ENCODE peak calls at places on chromosomes 11 and 22, in ten cellular contexts. A is pancreas, S is tibial artery, U is cardiac muscle cell, Y is left lung, X is thoracic aorta, O is colonic mucosa, C is psoas muscle, E is GM06990, Z is BJ. V is an unnamed sample. For H3K36me3, the result is how much of the 10 kb centered on the place peaks cover.

GRCh38 chr11:68002943-68003845 is 703 bp downstream of the UNC93B1 start:
- DNase-seq in A (peak), S (no peak), U (no peak), Y (peak), X (no peak), O (peak), C (peak), E (peak), Z (no peak), V (peak)

GRCh38 chr11:121449123-121449522 is 3.0 kb upstream of the SORL1 start:
- DNase-seq in A (no peak), S (no peak), U (no peak), Y (no peak), X (no peak), O (no peak), C (no peak), E (no peak), Z (no peak), V (no peak)

GRCh38 chr11:88183233-88183632 is 8.0 kb upstream of the RAB38 start:
- DNase-seq in A (no peak), S (no peak), U (no peak), Y (no peak), X (no peak), O (no peak), C (no peak), E (no peak), Z (no peak), V (no peak)

GRCh38 chr11:128180446-128181089 is 406.8 kb downstream of the ETS1 start:
- DNase-seq in A (no peak), S (no peak), U (peak), Y (no peak), X (no peak), O (no peak), C (no peak), E (no peak), Z (peak), V (no peak)

GRCh38 chr11:94740083-94740974 is 27.8 kb upstream of the AMOTL1 start:
- DNase-seq in A (peak), S (peak), U (peak), Y (peak), X (peak), O (peak), C (peak), E (no peak), Z (no peak), V (no peak)

GRCh38 chr11:46504817-46505613 is 88.8 kb downstream of the AMBRA1 start:
- DNase-seq in A (no peak), S (no peak), U (no peak), Y (no peak), X (no peak), O (no peak), C (no peak), E (peak), Z (no peak), V (no peak)

GRCh38 chr11:108929241-108929640 is 264.4 kb downstream of the DDX10 start:
- DNase-seq in A (no peak), S (no peak), U (peak), Y (no peak), X (no peak), O (no peak), C (no peak), E (no peak), Z (peak), V (no peak)

GRCh38 chr11:100240051-100240450 is 447.0 kb upstream of the ARHGAP42 start:
- DNase-seq in A (no peak), S (no peak), U (no peak), Y (no peak), X (no peak), O (no peak), C (no peak), E (no peak), Z (no peak), V (no peak)

GRCh38 chr22:17729561-17729960 is 44.7 kb downstream of the BID start:
- DNase-seq in A (no peak), S (no peak), U (no peak), Y (no peak), X (no peak), O (no peak), C (no peak), E (no peak), Z (no peak), V (no peak)

GRCh38 chr11:86644291-86644690 is 28.1 kb downstream of the ME3 start:
- DNase-seq in A (no peak), S (no peak), U (peak), Y (no peak), X (no peak), O (no peak), C (no peak), E (no peak), Z (peak), V (no peak)

GRCh38 chr11:118430956-118431355 is 5.3 kb upstream of the KMT2A start:
- DNase-seq in A (no peak), S (no peak), U (no peak), Y (no peak), X (no peak), O (no peak), C (no peak), E (no peak), Z (no peak), V (peak)

GRCh38 chr11:128865490-128865889 is 1.6 kb downstream of the KCNJ1 start:
- DNase-seq in A (no peak), S (no peak), U (no peak), Y (no peak), X (no peak), O (no peak), C (no peak), E (no peak), Z (no peak), V (no peak)

GRCh38 chr11:128603752-128604472 is 16.6 kb upstream of the ETS1 start:
- DNase-seq in A (no peak), S (no peak), U (peak), Y (no peak), X (no peak), O (no peak), C (no peak), E (no peak), Z (no peak), V (no peak)

GRCh38 chr22:38841635-38842034 is 2.2 kb downstream of the NPTXR start:
- DNase-seq in A (no peak), S (no peak), U (no peak), Y (no peak), X (no peak), O (no peak), C (no peak), E (no peak), Z (no peak), V (no peak)

GRCh38 chr11:97962758-97963157 is 1058.0 kb upstream of the CNTN5 start:
- DNase-seq in A (no peak), S (no peak), U (no peak), Y (no peak), X (no peak), O (no peak), C (no peak), E (no peak), Z (no peak), V (no peak)

GRCh38 chr11:87454246-87454645 is 416.5 kb downstream of the TMEM135 start:
- DNase-seq in A (no peak), S (no peak), U (no peak), Y (no peak), X (no peak), O (no peak), C (no peak), E (peak), Z (no peak), V (no peak)

GRCh38 chr11:7348432-7349298 is 97.0 kb downstream of the SYT9 start:
- DNase-seq in A (no peak), S (no peak), U (peak), Y (no peak), X (no peak), O (no peak), C (no peak), E (no peak), Z (peak), V (no peak)

GRCh38 chr11:83865636-83866461 is 579.7 kb upstream of the CCDC90B start:
- DNase-seq in A (no peak), S (no peak), U (peak), Y (no peak), X (no peak), O (no peak), C (no peak), E (no peak), Z (no peak), V (no peak)

DNA sequence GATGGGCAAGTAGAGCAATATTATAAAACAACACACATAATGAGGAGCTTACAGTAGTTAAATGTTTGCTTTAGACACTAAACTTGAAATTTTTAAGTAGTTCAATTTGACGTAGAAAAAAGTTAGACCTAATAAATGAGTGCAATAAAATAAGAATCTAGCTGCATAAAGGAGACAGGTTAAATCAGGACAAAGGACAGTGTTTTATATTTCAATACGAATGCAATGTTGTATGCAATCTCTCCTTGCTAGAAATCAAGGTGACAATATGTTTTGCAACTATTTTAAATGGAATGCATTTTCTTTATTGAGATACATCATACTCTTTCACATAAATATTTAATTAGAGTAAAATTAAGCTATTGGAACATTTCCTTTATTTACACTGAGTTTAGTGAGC is 267.9 kb downstream of the CASP12 start:
- DNase-seq in A (no peak), S (no peak), U (no peak), Y (no peak), X (no peak), O (no peak), C (no peak), E (no peak), Z (no peak), V (no peak)
- TF ChIP-seq CTCF in A (no peak), S (no peak), U (no peak), Y (no peak), X (no peak), O (no peak), C (no peak), E (no peak), Z (no peak), V (no peak)

GRCh38 chr22:41561335-41561734 is 525 bp downstream of the CSDC2 start:
- DNase-seq in A (no peak), S (no peak), U (no peak), Y (no peak), X (no peak), O (no peak), C (no peak), E (no peak), Z (no peak), V (no peak)

GRCh38 chr22:41563051-41563711 is 2.4 kb downstream of the CSDC2 start:
- DNase-seq in A (no peak), S (peak), U (peak), Y (no peak), X (no peak), O (no peak), C (no peak), E (no peak), Z (peak), V (no peak)

GRCh38 chr22:41564563-41564962 is 3.8 kb downstream of the CSDC2 start:
- DNase-seq in A (no peak), S (no peak), U (no peak), Y (no peak), X (no peak), O (no peak), C (no peak), E (no peak), Z (no peak), V (no peak)

GRCh38 chr22:41561788-41562187 is 978 bp downstream of the CSDC2 start:
- DNase-seq in A (peak), S (peak), U (no peak), Y (no peak), X (no peak), O (no peak), C (no peak), E (no peak), Z (no peak), V (no peak)

GRCh38 chr22:41562461-41562860 is 1.7 kb downstream of the CSDC2 start:
- DNase-seq in A (no peak), S (no peak), U (no peak), Y (no peak), X (no peak), O (no peak), C (no peak), E (no peak), Z (no peak), V (no peak)
- H3K4me3 ChIP-seq in A (peak), S (peak), U (no peak), Y (no peak), X (peak), O (no peak), C (no peak), E (no peak), Z (peak), V (no peak)

DNA sequence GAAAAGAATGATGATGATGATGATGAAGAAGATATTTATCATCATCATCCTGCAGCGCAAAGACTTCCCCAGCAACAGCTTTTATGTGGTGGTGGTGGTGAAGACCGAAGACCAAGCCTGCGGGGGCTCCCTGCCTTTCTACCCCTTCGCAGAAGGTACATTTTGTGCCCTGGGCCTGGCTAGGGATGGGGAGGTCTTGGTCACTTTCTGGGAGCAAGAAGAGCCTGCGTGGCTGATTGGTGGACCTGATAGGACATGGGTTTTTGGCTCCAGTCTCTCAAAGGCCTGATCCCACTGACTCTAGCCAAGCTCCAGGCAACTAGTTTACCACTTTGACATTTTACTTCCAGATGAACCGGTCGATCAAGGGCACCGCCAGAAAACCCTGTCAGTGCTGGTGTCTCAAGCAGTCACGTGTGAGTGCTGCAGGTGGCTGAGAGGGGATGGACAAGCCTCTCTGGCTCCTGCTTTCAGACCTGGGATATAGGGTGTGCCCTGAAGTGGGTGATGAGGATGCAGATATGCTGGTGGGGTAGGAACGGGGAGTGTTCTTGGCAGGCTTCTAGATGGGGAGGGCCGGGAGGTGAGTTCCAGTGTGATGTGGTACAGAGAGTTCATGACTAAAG is 5.3 kb downstream of the SIDT2 start:
- DNase-seq in A (no peak), S (no peak), U (no peak), Y (no peak), X (no peak), O (peak), C (peak), E (no peak), Z (no peak), V (peak)
- H3K36me3 ChIP-seq in A (under half), S (half or more), U (under half), Y (under half), X (under half), O (under half), C (half or more), E (under half), Z (under half), V (under half)

GRCh38 chr11:40162901-40163300 is 1296.6 kb downstream of the LRRC4C start:
- DNase-seq in A (no peak), S (no peak), U (no peak), Y (no peak), X (no peak), O (no peak), C (no peak), E (no peak), Z (no peak), V (no peak)
- TF ChIP-seq CTCF in A (no peak), S (no peak), U (no peak), Y (no peak), X (no peak), O (no peak), C (no peak), E (no peak), Z (no peak), V (no peak)

GRCh38 chr22:19576460-19577421 is 52.5 kb upstream of the CLDN5 start:
- DNase-seq in A (no peak), S (no peak), U (peak), Y (no peak), X (no peak), O (no peak), C (no peak), E (peak), Z (no peak), V (no peak)
- H3K4me3 ChIP-seq in A (no peak), S (no peak), U (no peak), Y (no peak), X (no peak), O (no peak), C (no peak), E (no peak), Z (no peak), V (no peak)

GRCh38 chr11:27497284-27497866 is 9.2 kb downstream of the LIN7C start:
- DNase-seq in A (no peak), S (no peak), U (peak), Y (no peak), X (no peak), O (no peak), C (no peak), E (no peak), Z (no peak), V (no peak)
- H3K36me3 ChIP-seq in A (under half), S (under half), U (under half), Y (under half), X (under half), O (under half), C (half or more), E (under half), Z (under half), V (under half)

V was measured in Caco-2.